ENCODE peak calls at places on chromosomes 16 and 17, in six cellular contexts. E is OCI-LY7, A is heart right ventricle, M is adrenal gland, G is type B pancreatic cell, B is HFF-Myc. O is an unnamed sample.
A peak's percentile ranks its signal among the peaks of the same experiment; 100 is the strongest.

GRCh38 chr16:11198817-11199216 is 57.2 kb downstream of the SOCS1 start:
- DNase-seq in E (peak; percentile 14), M (no peak), B (no peak), A (no peak), G (no peak), O (no peak)

GRCh38 chr17:6913608-6914443 is 82.0 kb upstream of the ALOX12 start:
- DNase-seq in M (peak; percentile 85), A (peak; percentile 80), B (no peak), E (peak; percentile 67), G (no peak), O (peak; percentile 91)

GRCh38 chr17:77491921-77492445 is 351.2 kb downstream of the SEC14L1 start:
- DNase-seq in B (no peak), E (peak; percentile 83), G (no peak), A (no peak), M (no peak), O (peak; percentile 82)

GRCh38 chr16:59605706-59606105 is 871.6 kb upstream of the GOT2 start:
- DNase-seq in G (no peak), A (no peak), B (no peak), E (no peak), M (no peak), O (no peak)

GRCh38 chr17:17385502-17385901 is 82.3 kb downstream of the NT5M start:
- DNase-seq in M (peak; percentile 63), B (no peak), E (no peak), G (no peak), A (peak; percentile 43), O (no peak)

GRCh38 chr17:31575043-31575442 is 183.6 kb downstream of the RAB11FIP4 start:
- DNase-seq in M (no peak), A (no peak), G (no peak), E (no peak), B (no peak), O (no peak)

GRCh38 chr16:73274140-73274539 is 226.2 kb upstream of the ZFHX3 start:
- DNase-seq in G (no peak), E (no peak), A (no peak), M (no peak), B (no peak), O (no peak)

GRCh38 chr17:82400830-82401229 is 17.3 kb upstream of the HEXD start:
- DNase-seq in B (no peak), A (peak; percentile 47), G (no peak), E (peak; percentile 49), M (peak; percentile 64), O (peak; percentile 73)

GRCh38 chr16:47475786-47476185 is 14.7 kb downstream of the PHKB start:
- DNase-seq in E (no peak), G (no peak), A (no peak), B (no peak), M (peak; percentile 87), O (no peak)

GRCh38 chr17:75267403-75268232 is 3.4 kb downstream of the MIF4GD start:
- DNase-seq in M (no peak), B (no peak), G (no peak), A (no peak), E (no peak), O (no peak)

GRCh38 chr17:77208217-77208808 is 67.5 kb downstream of the SEC14L1 start:
- DNase-seq in B (peak; percentile 30), M (peak; percentile 94), A (no peak), G (no peak), E (no peak), O (no peak)

GRCh38 chr16:68737046-68737729 is at the start of gene CDH1:
- DNase-seq in M (no peak), E (no peak), G (peak; percentile 86), B (no peak), A (peak; percentile 17), O (peak; percentile 36)

GRCh38 chr16:60204221-60204620 is 1470.1 kb upstream of the GOT2 start:
- DNase-seq in G (no peak), B (no peak), A (no peak), E (no peak), M (no peak), O (no peak)

GRCh38 chr17:51869387-51869786 is 289.1 kb downstream of the CA10 start:
- DNase-seq in E (peak; percentile 19), B (no peak), G (no peak), A (no peak), M (no peak), O (peak; percentile 18)

GRCh38 chr16:28491080-28491969 is 549 bp downstream of the CLN3 start:
- DNase-seq in A (peak; percentile 45), B (no peak), G (no peak), M (peak; percentile 73), E (peak; percentile 42), O (peak; percentile 32)

GRCh38 chr16:2752035-2752849 is at the start of gene SRRM2:
- DNase-seq in G (peak; percentile 96), A (peak; percentile 94), B (peak; percentile 82), E (peak; percentile 98), M (peak; percentile 98), O (peak; percentile 97)

GRCh38 chr16:22123146-22123545 is 30.8 kb downstream of the VWA3A start:
- DNase-seq in G (no peak), B (no peak), E (no peak), A (no peak), M (no peak), O (no peak)

GRCh38 chr17:45429338-45430005 is 3.2 kb downstream of the ARHGAP27 start:
- DNase-seq in E (no peak), G (no peak), M (no peak), A (no peak), B (no peak), O (no peak)

GRCh38 chr17:43943769-43944418 is 1.6 kb upstream of the PPY start:
- DNase-seq in E (peak; percentile 82), G (peak; percentile 88), M (peak; percentile 93), B (no peak), A (peak; percentile 86), O (peak; percentile 88)

GRCh38 chr17:27362503-27362902 is 68.6 kb downstream of the WSB1 start:
- DNase-seq in M (no peak), E (no peak), B (no peak), A (no peak), G (no peak), O (no peak)

GRCh38 chr17:29524692-29525091 is 42.1 kb downstream of the ABHD15 start:
- DNase-seq in B (no peak), M (no peak), A (no peak), G (no peak), E (no peak), O (no peak)

GRCh38 chr17:67431210-67432015 is 54.3 kb downstream of the PITPNC1 start:
- DNase-seq in E (no peak), M (no peak), B (peak; percentile 63), G (no peak), A (no peak), O (peak; percentile 36)

GRCh38 chr16:695355-696089 is 5.3 kb upstream of the WDR24 start:
- DNase-seq in A (no peak), E (no peak), M (peak; percentile 90), G (no peak), B (no peak), O (peak; percentile 79)

GRCh38 chr17:82215095-82215971 is 2.7 kb upstream of the CCDC57 start:
- DNase-seq in E (no peak), G (no peak), M (peak; percentile 63), A (no peak), B (no peak), O (no peak)

GRCh38 chr16:79077391-79077790 is 523.1 kb downstream of the MAF start:
- DNase-seq in G (no peak), B (no peak), A (no peak), M (no peak), E (no peak), O (no peak)

DNA sequence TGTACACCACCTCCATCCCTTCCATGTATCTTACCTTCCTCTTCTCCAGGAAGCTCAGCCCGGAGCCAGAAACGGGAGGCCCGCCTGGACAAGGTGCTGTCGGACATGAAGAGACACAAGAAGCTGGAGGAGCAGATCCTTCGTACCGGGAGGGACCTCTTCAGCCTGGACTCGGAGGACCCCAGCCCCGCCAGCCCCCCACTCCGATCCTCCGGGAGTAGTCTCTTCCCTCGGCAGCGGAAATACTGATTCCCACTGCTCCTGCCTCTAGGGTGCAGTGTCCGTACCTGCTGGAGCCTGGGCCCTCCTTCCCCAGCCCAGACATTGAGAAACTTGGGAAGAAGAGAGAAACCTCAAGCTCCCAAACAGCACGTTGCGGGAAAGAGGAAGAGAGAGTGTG is 756 bp upstream of the MVP start:
- DNase-seq in M (no peak), E (no peak), A (no peak), B (no peak), G (no peak), O (no peak)
- TF ChIP-seq CTCF in M (peak; percentile 6), E (no peak), A (no peak), B (peak; percentile 29), G (no peak), O (no peak)

GRCh38 chr16:25041437-25041836 is 26.3 kb upstream of the ARHGAP17 start:
- DNase-seq in G (no peak), E (no peak), B (no peak), A (no peak), M (no peak), O (no peak)
- TF ChIP-seq CTCF in G (no peak), E (no peak), B (no peak), A (no peak), M (no peak), O (no peak)

DNA sequence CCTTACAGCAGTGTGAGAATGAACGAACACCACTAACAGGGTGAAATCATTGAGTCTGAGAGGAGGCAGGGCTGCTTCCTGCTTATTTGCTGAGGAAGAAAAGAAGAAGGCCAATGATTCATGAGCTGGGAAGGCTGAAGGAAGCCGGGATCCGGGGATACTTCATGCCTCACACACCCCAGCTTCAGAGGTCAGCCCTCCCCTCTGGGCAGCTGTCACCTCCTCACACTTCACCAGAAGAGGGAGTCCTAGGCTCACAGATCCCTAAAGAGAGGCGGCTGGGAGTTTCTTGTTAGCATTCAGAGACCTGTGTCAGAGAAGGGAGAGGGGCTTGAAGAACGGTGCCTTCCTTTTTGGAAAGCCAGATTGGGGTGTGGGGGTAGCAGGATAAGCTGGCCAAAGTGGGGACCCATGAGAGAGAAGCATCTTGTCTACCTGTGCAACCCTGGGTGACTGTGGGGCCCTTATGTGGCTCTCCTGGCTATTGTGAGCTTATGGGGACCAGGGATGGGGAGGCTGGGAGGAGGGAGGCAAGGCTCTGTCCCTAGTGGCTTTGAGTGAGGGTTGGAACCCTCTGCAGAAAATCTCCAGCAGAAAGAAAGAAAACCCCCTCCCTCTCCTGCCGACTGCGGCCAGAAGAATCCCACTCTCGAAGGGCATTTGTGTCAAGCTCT is 94.6 kb downstream of the RGS9 start:
- DNase-seq in G (no peak), E (peak; percentile 71), M (peak; percentile 74), B (peak; percentile 57), A (no peak), O (peak; percentile 66)
- TF ChIP-seq CTCF in G (peak; percentile 87), E (peak; percentile 85), M (peak; percentile 23), B (peak; percentile 83), A (peak; percentile 53), O (peak; percentile 68)

DNA sequence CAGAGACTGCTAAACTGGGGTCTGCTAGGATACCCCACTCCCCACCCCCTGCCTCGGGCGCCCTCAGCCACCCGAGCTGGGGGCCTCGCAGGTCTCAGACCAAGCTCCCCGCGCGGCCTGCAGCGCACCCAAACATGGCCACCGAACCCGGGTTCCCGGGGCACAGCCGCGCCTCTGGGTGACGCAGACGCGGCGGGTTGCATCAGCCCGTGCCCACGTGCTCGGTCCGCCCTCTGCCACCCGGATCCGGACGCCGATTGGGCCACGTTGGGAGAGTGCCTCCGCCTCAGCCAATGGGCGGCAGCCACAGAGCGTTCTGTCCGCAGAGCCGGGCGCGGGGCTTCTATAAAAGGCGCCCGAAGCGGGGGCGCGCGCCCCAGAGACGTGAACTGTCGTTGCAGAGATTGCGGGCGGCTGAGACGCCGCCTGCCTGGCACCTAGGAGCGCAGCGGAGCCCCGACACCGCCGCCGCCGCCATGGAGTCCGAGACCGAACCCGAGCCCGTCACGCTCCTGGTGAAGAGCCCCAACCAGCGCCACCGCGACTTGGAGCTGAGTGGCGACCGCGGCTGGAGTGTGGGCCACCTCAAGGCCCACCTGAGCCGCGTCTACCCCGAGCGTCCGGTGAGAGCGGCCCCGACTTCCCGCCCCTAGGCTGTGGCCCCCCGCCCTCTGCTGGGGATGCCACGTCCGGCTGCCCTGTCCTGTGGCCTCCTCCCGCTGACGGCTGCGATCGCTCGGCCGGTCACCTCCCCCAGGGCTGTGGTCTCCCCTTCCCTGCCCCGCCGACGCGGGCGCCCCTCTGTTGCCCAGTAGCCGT is at the start of gene HERPUD1:
- DNase-seq in E (peak; percentile 99), M (peak; percentile 99), B (peak; percentile 90), G (peak; percentile 99), A (peak; percentile 99), O (peak; percentile 99)
- TF ChIP-seq CTCF in E (no peak), M (no peak), B (no peak), G (peak; percentile 54), A (no peak), O (no peak)